ENCODE peak calls at places on chromosomes 12 and 14, in four cellular contexts. D is sigmoid colon, H is lower lobe of right lung, G is tibial artery. W is an unnamed sample. For H3K27me3, the result is how much of the 10 kb centered on the place peaks cover.

GRCh38 chr12:109879332-109880048 is 851 bp downstream of the GLTP start:
- DNase-seq in G (no peak), H (no peak), D (no peak), W (no peak)

GRCh38 chr12:132489078-132489601 is 811 bp upstream of the FBRSL1 start:
- DNase-seq in D (peak), G (no peak), H (peak), W (peak)

GRCh38 chr12:32021346-32021773 is 62.1 kb downstream of the RESF1 start:
- DNase-seq in H (no peak), D (no peak), G (no peak), W (no peak)

GRCh38 chr12:46446645-46447044 is 74.1 kb upstream of the SLC38A2 start:
- DNase-seq in D (no peak), H (no peak), G (no peak), W (no peak)

GRCh38 chr14:61573748-61574513 is 121.4 kb upstream of the HIF1A start:
- DNase-seq in G (no peak), H (no peak), D (no peak), W (no peak)

GRCh38 chr14:64210211-64210610 is 84.0 kb downstream of the ESR2 start:
- DNase-seq in G (no peak), H (no peak), D (no peak), W (no peak)

GRCh38 chr12:4477133-4477532 is 31.5 kb upstream of the FGF6 start:
- DNase-seq in D (no peak), G (no peak), H (no peak), W (no peak)

GRCh38 chr12:46915082-46915481 is 89.3 kb upstream of the SLC38A4 start:
- DNase-seq in H (no peak), G (peak), D (peak), W (peak)

GRCh38 chr12:113911971-113912760 is 54.0 kb downstream of the RBM19 start:
- DNase-seq in D (no peak), G (no peak), H (no peak), W (no peak)

GRCh38 chr14:31545328-31545727 is 15.9 kb upstream of the NUBPL start:
- DNase-seq in D (no peak), G (no peak), H (no peak), W (no peak)

GRCh38 chr14:31541702-31542101 is 19.5 kb upstream of the NUBPL start:
- DNase-seq in D (no peak), G (no peak), H (no peak), W (no peak)

GRCh38 chr14:31549817-31550216 is 11.4 kb upstream of the NUBPL start:
- DNase-seq in D (no peak), H (no peak), G (no peak), W (no peak)

DNA sequence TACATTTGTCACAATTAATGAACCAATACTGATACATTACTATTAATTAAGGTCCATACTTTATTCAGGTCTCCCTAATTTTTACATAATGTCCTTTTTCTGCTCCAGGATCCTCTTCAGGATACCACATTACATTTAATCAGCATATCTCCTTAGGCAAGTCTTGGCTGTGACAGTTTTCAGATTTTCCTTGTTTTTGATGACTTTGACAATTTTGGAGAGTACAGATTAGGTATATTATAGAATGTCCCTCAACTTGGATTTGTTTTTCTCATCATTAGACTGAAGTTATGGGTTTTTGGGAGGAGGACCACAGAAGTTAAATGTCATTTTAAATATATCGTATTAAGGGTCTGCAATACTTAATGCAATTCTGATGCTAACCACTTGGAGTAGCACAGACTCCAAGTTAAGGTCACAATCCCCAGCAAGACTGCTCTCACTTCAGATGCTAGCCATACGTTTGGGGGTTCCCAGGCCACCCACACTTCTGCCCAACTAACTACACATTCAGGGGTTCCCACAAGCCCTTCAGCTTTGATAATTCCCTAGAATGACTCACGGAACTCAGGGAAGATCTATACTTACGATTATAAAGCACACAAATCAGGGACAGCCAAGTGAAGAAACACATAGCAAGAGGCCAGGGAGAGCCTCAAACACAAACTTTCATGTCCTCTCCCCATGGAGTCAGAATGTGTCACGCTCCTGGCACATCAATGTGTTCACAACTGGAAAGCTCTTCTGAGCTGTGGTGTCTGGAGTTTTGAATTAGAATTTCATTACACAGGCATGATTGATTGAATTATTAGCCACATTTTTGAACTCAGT is 17.0 kb upstream of the NUBPL start:
- DNase-seq in D (no peak), G (no peak), H (no peak), W (no peak)
- TF ChIP-seq CTCF in D (no peak), G (no peak), H (no peak), W (peak)

DNA sequence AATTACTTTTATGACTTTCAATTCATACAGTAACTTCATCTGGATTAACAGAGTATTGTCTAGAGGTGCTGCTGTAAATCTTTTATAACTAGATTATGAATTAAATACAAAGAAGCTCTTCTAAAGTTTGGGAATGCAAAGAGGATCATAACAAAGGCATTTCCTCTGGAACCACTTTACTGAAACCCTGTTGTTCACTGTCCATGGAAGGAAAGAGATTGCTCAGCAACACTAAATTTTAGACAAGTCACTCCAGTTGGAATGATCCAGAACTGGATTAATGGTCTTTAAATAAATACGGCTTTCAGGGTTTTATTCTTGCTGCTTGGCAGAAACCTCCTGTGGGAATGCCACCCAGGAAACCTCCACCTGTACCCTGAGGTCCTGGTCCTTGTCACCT is 250.6 kb downstream of the KSR2 start:
- DNase-seq in H (no peak), G (no peak), D (no peak), W (no peak)
- H3K27me3 ChIP-seq in H (under half), G (under half), D (under half), W (under half)

DNA sequence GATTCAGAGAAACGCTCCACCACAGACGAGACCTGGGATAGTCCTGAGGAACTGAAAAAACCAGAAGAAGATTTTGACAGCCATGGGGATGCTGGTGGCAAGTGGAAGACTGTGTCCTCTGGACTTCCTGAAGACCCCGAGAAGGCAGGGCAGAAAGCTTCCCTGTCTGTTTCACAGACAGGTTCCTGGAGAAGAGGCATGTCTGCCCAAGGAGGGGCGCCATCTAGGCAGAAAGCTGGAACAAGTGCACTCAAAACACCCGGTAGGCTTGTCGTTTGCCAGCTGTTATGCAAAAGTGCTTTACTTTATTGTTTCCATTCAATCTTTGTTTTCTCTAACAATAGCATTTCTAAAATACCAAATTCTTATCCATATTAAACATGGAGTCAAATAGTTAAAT is 287.3 kb downstream of the NAV3 start:
- DNase-seq in H (no peak), D (no peak), G (no peak), W (no peak)
- TF ChIP-seq CTCF in H (no peak), D (no peak), G (no peak), W (no peak)

GRCh38 chr12:57223191-57224165 is 6.0 kb upstream of the SHMT2 start:
- DNase-seq in G (no peak), D (no peak), H (no peak), W (no peak)
- H3K27me3 ChIP-seq in G (half or more), D (half or more), H (half or more), W (half or more)

DNA sequence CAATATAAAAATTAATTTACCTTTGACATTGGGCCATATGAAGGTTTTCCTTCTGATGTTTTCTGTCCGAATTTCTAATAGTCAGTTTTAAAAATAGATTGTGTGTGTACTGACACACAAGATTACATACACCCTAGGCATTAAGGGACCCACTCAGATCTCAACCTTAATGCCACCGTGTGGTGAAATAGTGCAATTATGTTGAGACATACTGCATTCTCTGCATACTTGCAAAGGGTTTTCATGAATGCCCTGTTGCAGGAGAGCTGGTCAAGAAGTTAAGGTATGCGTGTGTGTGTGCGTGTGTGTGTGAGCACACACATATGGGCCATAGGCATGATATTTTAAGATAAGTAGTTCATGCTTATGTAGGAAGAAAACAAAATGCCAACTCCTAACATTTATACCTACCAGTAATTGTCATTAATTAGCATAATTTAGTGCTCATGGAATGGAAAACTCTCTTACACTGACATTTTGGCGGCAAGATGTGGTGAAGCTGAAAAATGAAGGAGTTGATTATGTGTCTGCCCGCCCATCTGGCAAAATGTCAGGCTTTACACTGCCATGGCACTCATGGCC is 58.8 kb downstream of the PIK3C2G start:
- DNase-seq in D (no peak), H (no peak), G (no peak), W (no peak)
- TF ChIP-seq CTCF in D (no peak), H (peak), G (peak), W (peak)

GRCh38 chr12:102966200-102966941 is 8.9 kb downstream of the ASCL1 start:
- DNase-seq in H (no peak), G (no peak), D (no peak), W (no peak)
- H3K27me3 ChIP-seq in H (half or more), G (half or more), D (under half), W (half or more)

DNA sequence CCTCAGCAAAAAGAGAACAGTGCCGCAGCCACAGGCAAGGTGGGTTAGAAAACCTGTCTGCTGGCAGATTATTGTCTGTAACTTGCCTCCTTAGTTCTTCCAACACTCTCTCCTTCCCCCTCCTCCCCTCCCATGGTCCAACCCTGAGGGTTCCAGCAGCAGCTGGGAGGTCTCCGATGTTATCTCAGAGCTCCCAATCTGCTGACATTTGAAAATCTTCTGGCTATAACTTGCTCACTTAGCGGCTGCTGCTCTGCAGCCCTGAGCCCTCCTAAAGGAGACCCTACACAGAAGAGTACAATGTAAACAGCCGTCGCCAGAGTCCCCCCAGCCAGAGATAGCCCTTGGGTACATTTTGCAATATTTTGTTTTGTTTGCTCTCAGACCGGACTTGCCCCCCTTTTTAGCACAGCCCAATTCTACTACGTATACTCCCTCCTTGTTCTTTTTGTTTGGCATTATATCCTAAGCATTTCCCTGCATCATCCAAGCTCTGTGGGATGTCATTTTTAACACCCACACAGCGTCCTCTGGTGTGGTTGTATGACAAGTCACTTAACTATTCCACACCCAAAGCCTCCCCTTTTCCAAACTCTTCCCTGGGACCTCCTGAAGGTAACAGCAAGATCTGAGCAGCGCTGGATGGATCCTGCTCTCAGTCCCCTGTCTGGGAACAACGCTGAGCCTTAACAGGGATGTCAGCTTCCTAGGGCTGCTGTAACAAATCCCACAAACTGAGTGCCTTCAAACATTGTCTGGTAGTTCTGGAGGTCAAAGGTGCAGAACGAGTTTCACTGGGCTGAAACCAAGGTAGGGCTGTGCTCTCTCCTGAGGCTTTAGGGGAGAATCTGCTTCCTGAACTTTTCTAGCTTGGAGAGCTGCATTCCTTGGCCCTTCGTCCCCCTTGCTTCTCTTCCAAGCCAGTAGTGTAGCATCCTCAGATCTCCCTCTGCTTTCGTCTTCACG is 25.4 kb upstream of the TCL1B start:
- DNase-seq in D (no peak), G (no peak), H (no peak), W (no peak)
- TF ChIP-seq CTCF in D (no peak), G (no peak), H (no peak), W (no peak)